ENCODE peak calls at places on chromosomes 11 and 22, in ten cellular contexts. X, G, P, N, J, T, U, Y, M and S are unnamed samples.

GRCh38 chr11:69215216-69215615 is 59.5 kb downstream of the SMIM38 start:
- DNase-seq in X (no peak), G (no peak), P (no peak), N (no peak), J (no peak), T (no peak), U (no peak), Y (no peak), M (no peak), S (no peak)

GRCh38 chr22:23233746-23234408 is 53.6 kb downstream of the BCR start:
- DNase-seq in X (no peak), G (no peak), P (no peak), N (no peak), J (no peak), T (peak), U (peak), Y (no peak), M (no peak), S (no peak)

GRCh38 chr11:68774188-68774585 is 22.9 kb upstream of the TESMIN start:
- DNase-seq in X (no peak), G (no peak), P (no peak), N (no peak), J (no peak), T (no peak), U (no peak), Y (no peak), M (no peak), S (no peak)

GRCh38 chr22:45468872-45469572 is 33.7 kb upstream of the FBLN1 start:
- DNase-seq in X (peak), G (no peak), P (no peak), N (no peak), J (no peak), T (no peak), U (peak), Y (no peak), M (no peak), S (no peak)

GRCh38 chr22:45006101-45006872 is 3.5 kb downstream of the PHF21B start:
- DNase-seq in X (no peak), G (peak), P (no peak), N (no peak), J (no peak), T (no peak), U (no peak), Y (no peak), M (no peak), S (no peak)

GRCh38 chr11:72741849-72742521 is 10.2 kb downstream of the ARAP1 start:
- DNase-seq in X (no peak), G (no peak), P (peak), N (no peak), J (no peak), T (peak), U (no peak), Y (no peak), M (no peak), S (no peak)

GRCh38 chr11:12693485-12694181 is 19.4 kb downstream of the TEAD1 start:
- DNase-seq in X (peak), G (no peak), P (peak), N (no peak), J (no peak), T (peak), U (peak), Y (no peak), M (peak), S (no peak)

GRCh38 chr11:128896356-128896755 is 5.2 kb downstream of the KCNJ5 start:
- DNase-seq in X (no peak), G (no peak), P (no peak), N (no peak), J (no peak), T (no peak), U (no peak), Y (no peak), M (no peak), S (no peak)

GRCh38 chr11:9210922-9211320 is 54.2 kb downstream of the DENND5A start:
- DNase-seq in X (peak), G (no peak), P (no peak), N (no peak), J (no peak), T (no peak), U (peak), Y (no peak), M (no peak), S (no peak)

GRCh38 chr11:86999859-87000753 is 37.6 kb upstream of the TMEM135 start:
- DNase-seq in X (no peak), G (peak), P (no peak), N (no peak), J (no peak), T (no peak), U (no peak), Y (no peak), M (no peak), S (no peak)

GRCh38 chr11:134758342-134758931 is 346.4 kb upstream of the B3GAT1 start:
- DNase-seq in X (no peak), G (no peak), P (no peak), N (no peak), J (no peak), T (no peak), U (no peak), Y (no peak), M (no peak), S (no peak)

GRCh38 chr22:40661661-40662060 is 17.6 kb upstream of the MCHR1 start:
- DNase-seq in X (no peak), G (no peak), P (no peak), N (no peak), J (no peak), T (no peak), U (no peak), Y (no peak), M (no peak), S (no peak)

GRCh38 chr22:29780220-29780619 is 13.1 kb downstream of the UQCR10 start:
- DNase-seq in X (no peak), G (no peak), P (no peak), N (no peak), J (no peak), T (no peak), U (no peak), Y (no peak), M (no peak), S (no peak)
- TF ChIP-seq CTCF in X (no peak), G (no peak), P (no peak), N (no peak), J (no peak), T (no peak), U (no peak), Y (no peak), M (no peak), S (no peak)

DNA sequence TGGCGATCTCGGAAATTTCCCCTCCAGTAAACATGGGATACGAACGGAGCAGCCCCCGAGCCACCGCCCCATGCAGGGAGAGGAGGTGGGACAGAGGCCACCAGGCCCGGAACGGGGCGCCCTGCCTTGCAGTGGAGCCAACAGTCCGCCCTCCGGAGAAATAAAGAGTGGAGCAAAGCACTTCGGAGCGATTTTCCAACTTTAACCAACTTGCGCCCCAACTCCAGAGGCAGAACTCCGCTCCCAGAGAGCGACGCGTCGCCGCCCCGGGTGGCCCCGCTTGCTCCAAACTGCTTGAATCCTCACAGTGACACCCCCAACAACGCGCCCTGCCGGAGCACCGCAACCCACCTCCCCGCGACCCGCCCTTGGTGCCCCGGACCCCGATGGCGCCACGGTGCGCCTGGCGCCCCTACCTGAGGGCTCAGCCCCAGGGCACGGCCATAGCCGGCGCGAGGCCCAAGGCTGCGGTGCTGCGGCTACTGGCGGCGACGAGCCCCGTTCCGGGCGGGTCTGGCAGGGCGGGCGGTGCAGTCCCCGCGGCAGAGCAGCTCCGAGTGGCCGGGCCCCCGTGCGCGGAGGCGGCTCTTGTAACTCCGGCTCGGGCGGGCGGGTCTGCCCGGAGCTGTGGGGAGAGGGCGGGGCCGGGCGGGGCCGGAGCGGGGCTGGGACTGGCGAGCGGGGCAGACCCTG is at the start of gene AHNAK:
- DNase-seq in X (peak), G (peak), P (peak), N (peak), J (no peak), T (peak), U (peak), Y (peak), M (peak), S (peak)
- TF ChIP-seq CTCF in X (no peak), G (no peak), P (no peak), N (no peak), J (no peak), T (no peak), U (no peak), Y (no peak), M (no peak), S (no peak)

GRCh38 chr11:31045335-31045734 is 324.2 kb downstream of the DCDC1 start:
- DNase-seq in X (no peak), G (peak), P (no peak), N (no peak), J (no peak), T (no peak), U (peak), Y (no peak), M (no peak), S (no peak)
- TF ChIP-seq CTCF in X (no peak), G (peak), P (no peak), N (no peak), J (peak), T (no peak), U (peak), Y (no peak), M (no peak), S (no peak)

DNA sequence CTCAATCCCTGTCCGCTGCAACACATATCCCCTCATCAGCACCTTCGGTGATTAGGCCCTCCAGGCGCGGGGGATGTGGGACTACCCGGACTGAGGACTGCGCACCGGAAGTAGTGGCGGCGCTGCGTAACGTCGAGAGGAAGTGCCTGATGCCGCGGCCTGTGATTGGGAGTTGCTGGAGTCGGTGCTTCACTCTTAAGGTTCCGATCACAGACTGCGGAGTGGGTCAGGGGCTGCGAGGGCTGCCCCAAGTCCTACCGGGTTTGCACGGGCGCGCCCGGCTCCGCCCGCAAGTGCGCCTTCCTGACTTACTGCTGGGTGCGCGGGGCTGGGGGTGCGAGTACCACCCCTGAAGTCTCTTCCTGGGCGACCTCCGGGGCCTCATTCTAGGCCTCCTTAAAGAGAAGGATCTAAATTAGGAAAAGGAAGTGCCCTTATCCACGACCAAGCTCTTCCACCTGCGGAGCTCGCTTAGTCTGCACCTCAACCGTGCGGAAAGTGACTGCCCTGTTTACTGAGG is at the start of gene ALKBH3:
- DNase-seq in X (peak), G (peak), P (peak), N (peak), J (peak), T (peak), U (peak), Y (peak), M (peak), S (peak)
- TF ChIP-seq CTCF in X (no peak), G (no peak), P (no peak), N (no peak), J (peak), T (peak), U (no peak), Y (no peak), M (no peak), S (no peak)

DNA sequence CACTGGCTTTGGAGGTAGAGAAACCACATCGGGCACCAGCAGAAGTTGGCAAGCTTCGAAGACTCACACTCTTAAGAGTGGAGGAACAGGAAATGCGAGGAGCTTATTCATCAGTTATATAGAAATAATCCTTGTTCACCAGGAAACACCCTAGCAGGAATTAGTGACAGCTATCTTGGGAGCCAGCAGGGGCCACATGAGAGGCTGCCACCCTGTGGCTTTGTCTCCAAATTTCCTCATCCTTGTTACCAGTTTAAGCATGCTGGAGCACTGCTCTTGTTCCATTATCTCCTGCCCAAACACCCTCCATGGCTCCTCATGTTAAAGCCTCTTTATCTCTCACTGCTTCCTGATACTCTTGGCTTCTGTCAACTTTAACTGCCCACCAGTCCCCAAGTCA is 131.0 kb downstream of the PLEKHA7 start:
- DNase-seq in X (peak), G (peak), P (peak), N (no peak), J (no peak), T (no peak), U (no peak), Y (no peak), M (peak), S (no peak)
- TF ChIP-seq CTCF in X (no peak), G (peak), P (no peak), N (no peak), J (peak), T (peak), U (peak), Y (no peak), M (no peak), S (no peak)

GRCh38 chr22:37884420-37884819 is 21.7 kb upstream of the MICALL1 start:
- DNase-seq in X (no peak), G (no peak), P (no peak), N (no peak), J (no peak), T (no peak), U (peak), Y (no peak), M (no peak), S (no peak)

GRCh38 chr22:37893583-37893983 is 12.5 kb upstream of the MICALL1 start:
- DNase-seq in X (no peak), G (no peak), P (no peak), N (no peak), J (no peak), T (no peak), U (no peak), Y (no peak), M (no peak), S (no peak)

GRCh38 chr22:37891926-37892325 is 14.2 kb upstream of the MICALL1 start:
- DNase-seq in X (no peak), G (no peak), P (no peak), N (no peak), J (no peak), T (no peak), U (no peak), Y (no peak), M (no peak), S (no peak)

GRCh38 chr22:37892566-37893338 is 13.3 kb upstream of the MICALL1 start:
- DNase-seq in X (no peak), G (no peak), P (peak), N (no peak), J (peak), T (no peak), U (peak), Y (no peak), M (no peak), S (no peak)

GRCh38 chr22:37887610-37888378 is 18.3 kb upstream of the MICALL1 start:
- DNase-seq in X (peak), G (peak), P (no peak), N (no peak), J (no peak), T (no peak), U (peak), Y (no peak), M (peak), S (no peak)
- TF ChIP-seq CTCF in X (peak), G (peak), P (peak), N (no peak), J (peak), T (no peak), U (peak), Y (peak), M (no peak), S (no peak)

GRCh38 chr11:63227521-63228107 is 15.8 kb downstream of the SLC22A25 start:
- DNase-seq in X (no peak), G (no peak), P (no peak), N (no peak), J (no peak), T (no peak), U (no peak), Y (no peak), M (no peak), S (no peak)

GRCh38 chr11:63229815-63230214 is 13.6 kb downstream of the SLC22A25 start:
- DNase-seq in X (no peak), G (no peak), P (no peak), N (no peak), J (no peak), T (no peak), U (no peak), Y (no peak), M (no peak), S (no peak)

GRCh38 chr11:63226488-63227114 is 16.8 kb downstream of the SLC22A25 start:
- DNase-seq in X (no peak), G (no peak), P (no peak), N (no peak), J (no peak), T (no peak), U (no peak), Y (no peak), M (no peak), S (no peak)
- TF ChIP-seq CTCF in X (no peak), G (no peak), P (no peak), N (no peak), J (no peak), T (no peak), U (no peak), Y (no peak), M (no peak), S (no peak)

DNA sequence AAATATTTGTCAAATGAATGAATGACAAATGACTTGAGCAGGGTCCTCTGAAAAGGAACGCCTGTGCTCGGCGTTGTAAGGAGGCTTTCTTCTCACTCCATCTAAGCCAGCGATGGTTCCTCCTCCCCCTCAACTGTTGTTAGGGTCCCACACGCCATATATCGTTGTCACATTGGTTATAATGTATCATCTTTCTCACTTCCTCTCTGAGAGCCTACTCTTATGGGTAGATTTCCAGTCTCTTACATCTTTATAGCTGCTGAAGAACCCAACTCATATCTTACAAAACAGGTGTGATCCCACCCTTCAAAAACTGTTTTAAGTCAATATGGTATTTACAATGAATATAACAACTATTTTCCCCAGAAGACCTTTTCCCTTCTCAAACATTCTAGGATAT is 81.5 kb downstream of the NAV2 start:
- DNase-seq in X (no peak), G (no peak), P (no peak), N (no peak), J (no peak), T (no peak), U (no peak), Y (no peak), M (no peak), S (no peak)
- TF ChIP-seq CTCF in X (no peak), G (no peak), P (no peak), N (no peak), J (no peak), T (no peak), U (no peak), Y (no peak), M (no peak), S (no peak)